ENCODE peak calls at places on chromosomes 5 and 9, in six cellular contexts. Q, J, C, U, X and Y are unnamed samples. For H3K79me1, the result is how much of the 10 kb centered on the place peaks cover.

GRCh38 chr9:105064248-105065118 is 136.5 kb upstream of the ABCA1 start:
- DNase-seq in Q (peak), J (peak), C (peak), U (peak), X (no peak), Y (peak)

GRCh38 chr5:59380350-59380951 is 513.1 kb downstream of the PDE4D start:
- DNase-seq in Q (no peak), J (peak), C (peak), U (peak), X (no peak), Y (no peak)

GRCh38 chr5:52017567-52017966 is 634.3 kb downstream of the ISL1 start:
- DNase-seq in Q (no peak), J (no peak), C (no peak), U (no peak), X (no peak), Y (no peak)

GRCh38 chr5:78320461-78320860 is 26.0 kb upstream of the AP3B1 start:
- DNase-seq in Q (no peak), J (peak), C (peak), U (peak), X (no peak), Y (no peak)

GRCh38 chr9:129336130-129336528 is 158.1 kb upstream of the IER5L start:
- DNase-seq in Q (no peak), J (peak), C (no peak), U (no peak), X (peak), Y (no peak)

GRCh38 chr9:96612105-96612965 is 7.3 kb downstream of the CDC14B start:
- DNase-seq in Q (no peak), J (peak), C (peak), U (peak), X (no peak), Y (peak)

GRCh38 chr5:107011530-107012115 is 659.1 kb downstream of the EFNA5 start:
- DNase-seq in Q (no peak), J (no peak), C (no peak), U (no peak), X (no peak), Y (no peak)

GRCh38 chr5:17024686-17025180 is 88.6 kb upstream of the MYO10 start:
- DNase-seq in Q (no peak), J (peak), C (peak), U (peak), X (no peak), Y (no peak)

GRCh38 chr5:96288845-96289185 is 144.2 kb downstream of the PCSK1 start:
- DNase-seq in Q (no peak), J (peak), C (peak), U (peak), X (no peak), Y (no peak)

GRCh38 chr9:123867971-123868370 is 62.0 kb downstream of the DENND1A start:
- DNase-seq in Q (no peak), J (peak), C (peak), U (peak), X (no peak), Y (no peak)

GRCh38 chr5:311963-312362 is 9.6 kb upstream of the AHRR start:
- DNase-seq in Q (no peak), J (no peak), C (no peak), U (no peak), X (no peak), Y (no peak)

GRCh38 chr9:128421474-128422010 is 885 bp downstream of the CERCAM start:
- DNase-seq in Q (no peak), J (no peak), C (peak), U (no peak), X (peak), Y (no peak)

GRCh38 chr5:100905259-100905914 is 2.3 kb upstream of the ST8SIA4 start:
- DNase-seq in Q (no peak), J (no peak), C (no peak), U (no peak), X (no peak), Y (no peak)

GRCh38 chr9:99835142-99835541 is 13.5 kb downstream of the NR4A3 start:
- DNase-seq in Q (no peak), J (no peak), C (no peak), U (no peak), X (no peak), Y (no peak)

GRCh38 chr5:148970228-148970627 is 92.6 kb downstream of the SH3TC2 start:
- DNase-seq in Q (peak), J (no peak), C (no peak), U (no peak), X (peak), Y (no peak)

GRCh38 chr5:42759456-42759855 is 2.8 kb downstream of the CCDC152 start:
- DNase-seq in Q (no peak), J (no peak), C (no peak), U (no peak), X (no peak), Y (no peak)

GRCh38 chr5:136137497-136138220 is 5.0 kb downstream of the SMAD5 start:
- DNase-seq in Q (no peak), J (no peak), C (no peak), U (no peak), X (no peak), Y (no peak)

GRCh38 chr5:127923804-127924570 is 159.6 kb upstream of the SLC12A2 start:
- DNase-seq in Q (no peak), J (no peak), C (no peak), U (no peak), X (no peak), Y (no peak)

GRCh38 chr5:103293099-103293498 is 34.5 kb downstream of the MACIR start:
- DNase-seq in Q (no peak), J (no peak), C (no peak), U (no peak), X (no peak), Y (no peak)

GRCh38 chr5:10760033-10760975 is 730 bp downstream of the DAP start:
- DNase-seq in Q (no peak), J (peak), C (peak), U (peak), X (no peak), Y (peak)

GRCh38 chr5:52481216-52481615 is 306.5 kb upstream of the ITGA1 start:
- DNase-seq in Q (no peak), J (no peak), C (no peak), U (no peak), X (no peak), Y (no peak)

GRCh38 chr5:180618830-180619562 is 27.7 kb upstream of the SCGB3A1 start:
- DNase-seq in Q (peak), J (peak), C (peak), U (peak), X (peak), Y (peak)

GRCh38 chr9:136361047-136361756 is 2.3 kb downstream of the DNLZ start:
- DNase-seq in Q (no peak), J (peak), C (no peak), U (peak), X (no peak), Y (no peak)

GRCh38 chr5:132557425-132557805 is 638 bp downstream of the RAD50 start:
- DNase-seq in Q (peak), J (peak), C (peak), U (peak), X (no peak), Y (no peak)

GRCh38 chr5:124660229-124661093 is 86.0 kb downstream of the ZNF608 start:
- DNase-seq in Q (no peak), J (no peak), C (peak), U (no peak), X (no peak), Y (no peak)

GRCh38 chr9:15373201-15373530 is 49.5 kb upstream of the SNAPC3 start:
- DNase-seq in Q (no peak), J (peak), C (no peak), U (peak), X (no peak), Y (no peak)

DNA sequence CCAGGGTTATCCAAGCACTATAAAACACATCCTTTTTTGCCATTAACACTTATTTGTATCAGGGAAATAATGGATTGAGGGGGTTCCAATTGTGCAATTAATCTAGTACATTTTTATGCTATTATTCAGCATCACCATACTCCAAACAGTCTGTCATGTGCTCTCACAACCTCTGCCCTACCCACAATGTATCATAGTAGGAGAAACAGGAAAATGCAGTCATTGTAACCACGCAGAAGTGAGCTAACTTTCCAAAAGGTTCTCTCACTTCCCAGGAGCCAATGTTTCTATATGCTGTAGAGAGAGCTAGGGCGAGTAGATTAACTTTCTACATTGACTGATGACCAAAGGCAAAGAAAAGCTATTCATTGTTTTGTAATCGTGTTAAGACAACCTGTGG is 29.8 kb downstream of the DAB2 start:
- DNase-seq in Q (no peak), J (peak), C (peak), U (peak), X (no peak), Y (no peak)
- H3K27ac ChIP-seq in Q (no peak), J (peak), C (no peak), U (no peak), X (no peak), Y (no peak)

DNA sequence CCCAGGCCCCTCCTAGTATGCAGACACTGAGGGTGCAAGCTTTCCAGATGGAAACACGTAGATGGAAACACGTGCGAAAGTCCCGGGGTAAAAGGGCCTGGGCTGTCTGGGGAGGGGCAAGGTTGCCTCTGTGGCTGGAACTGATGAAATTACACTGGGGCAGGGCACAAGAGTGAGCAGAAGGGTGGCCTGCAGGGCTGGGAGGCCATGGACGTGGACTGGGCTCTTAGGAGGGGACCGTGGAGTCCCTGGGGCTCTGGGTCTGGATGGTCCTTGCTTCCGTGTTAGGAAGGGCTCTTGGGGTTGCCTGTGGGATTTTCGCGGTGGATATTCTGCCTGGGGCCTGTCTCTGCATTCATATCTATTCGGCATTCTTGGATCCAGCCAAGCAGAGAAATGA is 63.3 kb downstream of the IRX1 start:
- DNase-seq in Q (no peak), J (no peak), C (no peak), U (no peak), X (no peak), Y (no peak)
- H4K91ac ChIP-seq in Q (no peak), J (no peak), C (no peak), U (no peak), X (no peak), Y (no peak)

GRCh38 chr9:117938086-117938485 is 233.9 kb downstream of the TLR4 start:
- DNase-seq in Q (no peak), J (no peak), C (peak), U (no peak), X (no peak), Y (no peak)
- H3K79me1 ChIP-seq in Q (under half), J (under half), C (under half), U (under half), X (under half), Y (under half)

GRCh38 chr9:135008416-135008815 is 79.1 kb upstream of the OLFM1 start:
- DNase-seq in Q (no peak), J (no peak), C (no peak), U (no peak), X (no peak), Y (no peak)
- H3K27ac ChIP-seq in Q (no peak), J (no peak), C (no peak), U (no peak), X (no peak), Y (no peak)

DNA sequence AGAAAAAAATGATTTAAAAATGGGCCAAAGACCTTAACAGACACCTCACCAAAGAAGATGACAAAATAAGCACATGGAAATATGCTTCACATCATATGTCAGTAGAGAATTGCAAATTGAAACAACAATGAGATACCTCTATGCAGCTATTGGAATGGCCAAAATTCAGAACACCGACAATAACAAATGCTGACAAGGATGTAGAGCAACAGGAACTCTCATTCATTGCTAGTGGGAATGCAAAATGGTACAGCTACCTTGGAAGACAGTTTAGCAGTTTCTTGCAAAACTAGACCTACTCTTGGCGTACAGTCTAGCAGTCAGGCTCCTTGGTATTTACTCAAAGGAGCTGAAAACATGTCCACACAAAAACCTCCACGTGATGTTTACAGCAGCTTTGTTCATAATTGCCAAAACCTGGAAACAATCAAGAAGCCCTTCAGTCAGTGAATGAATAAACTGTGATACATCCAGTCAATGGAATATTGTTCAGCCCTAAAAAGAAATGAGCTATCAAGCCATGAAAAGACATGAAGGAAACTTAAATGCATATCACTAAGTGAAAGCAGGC is 10.5 kb upstream of the MVB12B start:
- DNase-seq in Q (no peak), J (no peak), C (no peak), U (no peak), X (no peak), Y (no peak)
- H4K91ac ChIP-seq in Q (no peak), J (no peak), C (no peak), U (no peak), X (no peak), Y (no peak)

DNA sequence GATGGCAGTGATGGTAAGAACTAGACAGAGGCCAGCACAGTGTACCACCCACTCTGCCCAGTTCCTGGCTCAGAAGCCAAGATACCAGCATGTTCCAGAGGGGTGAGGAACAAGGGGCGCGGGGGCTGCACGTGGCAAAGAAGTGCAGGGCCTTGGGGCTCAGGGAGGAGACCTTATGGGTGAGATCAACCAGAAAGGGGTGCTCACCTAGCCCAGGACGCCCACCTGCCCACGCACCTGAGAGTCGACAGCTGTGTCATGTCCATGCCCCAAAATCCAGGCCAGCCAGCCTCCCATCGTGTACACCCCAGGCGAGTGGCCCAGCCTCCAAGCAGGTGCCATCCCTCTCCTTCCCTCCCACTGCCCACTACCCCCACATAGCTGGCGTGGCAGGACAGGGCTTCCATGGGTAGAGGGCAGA is 34.9 kb downstream of the BICD2 start:
- DNase-seq in Q (peak), J (no peak), C (no peak), U (no peak), X (no peak), Y (no peak)
- H3K79me1 ChIP-seq in Q (under half), J (half or more), C (under half), U (half or more), X (under half), Y (under half)

GRCh38 chr9:3045153-3045552 is 201.3 kb upstream of the PUM3 start:
- DNase-seq in Q (no peak), J (no peak), C (no peak), U (no peak), X (no peak), Y (no peak)
- H3K27ac ChIP-seq in Q (no peak), J (no peak), C (no peak), U (no peak), X (no peak), Y (no peak)

GRCh38 chr5:167945542-167946384 is 345.7 kb upstream of the WWC1 start:
- DNase-seq in Q (no peak), J (peak), C (peak), U (peak), X (no peak), Y (no peak)
- H4K91ac ChIP-seq in Q (no peak), J (peak), C (peak), U (no peak), X (no peak), Y (no peak)